ENCODE peak calls at places on chromosome 4, in seven cellular contexts. J is lower leg skin, S is A549, M is stomach, Z is breast epithelium, K is uterus, U is body of pancreas. Y is an unnamed sample.

GRCh38 chr4:54433686-54434085 is 204.6 kb downstream of the PDGFRA start:
- DNase-seq in J (no peak), S (no peak), M (no peak), Z (no peak), K (no peak), U (no peak), Y (no peak)

GRCh38 chr4:138655970-138656369 is 359.6 kb upstream of the NOCT start:
- DNase-seq in J (no peak), S (no peak), M (no peak), Z (no peak), K (no peak), U (no peak), Y (no peak)

GRCh38 chr4:125316781-125317525 is 2.2 kb downstream of the FAT4 start:
- DNase-seq in J (no peak), S (peak), M (peak), Z (no peak), K (peak), U (no peak), Y (no peak)

GRCh38 chr4:2799971-2800690 is 7.2 kb downstream of the SH3BP2 start:
- DNase-seq in J (no peak), S (no peak), M (no peak), Z (no peak), K (no peak), U (peak), Y (no peak)

GRCh38 chr4:66178901-66179300 is 508.6 kb upstream of the EPHA5 start:
- DNase-seq in J (no peak), S (no peak), M (no peak), Z (no peak), K (no peak), U (no peak), Y (no peak)

GRCh38 chr4:38976308-38976707 is 55.9 kb downstream of the TMEM156 start:
- DNase-seq in J (no peak), S (no peak), M (no peak), Z (no peak), K (no peak), U (no peak), Y (no peak)

GRCh38 chr4:25532579-25532978 is 123.1 kb upstream of the SLC34A2 start:
- DNase-seq in J (no peak), S (no peak), M (no peak), Z (no peak), K (no peak), U (no peak), Y (no peak)

GRCh38 chr4:139825523-139826014 is 159.9 kb downstream of the MGST2 start:
- DNase-seq in J (no peak), S (no peak), M (no peak), Z (no peak), K (no peak), U (no peak), Y (no peak)

GRCh38 chr4:58732973-58733372 is 1622.8 kb upstream of the IGFBP7 start:
- DNase-seq in J (no peak), S (no peak), M (no peak), Z (no peak), K (no peak), U (no peak), Y (no peak)

GRCh38 chr4:26058537-26058936 is 144.5 kb downstream of the SMIM20 start:
- DNase-seq in J (no peak), S (no peak), M (peak), Z (peak), K (no peak), U (peak), Y (no peak)

GRCh38 chr4:70709551-70710080 is 12.1 kb upstream of the RUFY3 start:
- DNase-seq in J (no peak), S (no peak), M (no peak), Z (no peak), K (no peak), U (no peak), Y (no peak)

GRCh38 chr4:180946188-180946587 is 1297.0 kb upstream of the TENM3 start:
- DNase-seq in J (no peak), S (no peak), M (no peak), Z (no peak), K (no peak), U (no peak), Y (no peak)

GRCh38 chr4:180950377-180950776 is 1292.8 kb upstream of the TENM3 start:
- DNase-seq in J (no peak), S (no peak), M (no peak), Z (no peak), K (no peak), U (no peak), Y (no peak)

GRCh38 chr4:180951312-180951711 is 1291.9 kb upstream of the TENM3 start:
- DNase-seq in J (no peak), S (no peak), M (no peak), Z (no peak), K (no peak), U (no peak), Y (no peak)

GRCh38 chr4:180949825-180950224 is 1293.4 kb upstream of the TENM3 start:
- DNase-seq in J (no peak), S (no peak), M (peak), Z (no peak), K (no peak), U (no peak), Y (no peak)

DNA sequence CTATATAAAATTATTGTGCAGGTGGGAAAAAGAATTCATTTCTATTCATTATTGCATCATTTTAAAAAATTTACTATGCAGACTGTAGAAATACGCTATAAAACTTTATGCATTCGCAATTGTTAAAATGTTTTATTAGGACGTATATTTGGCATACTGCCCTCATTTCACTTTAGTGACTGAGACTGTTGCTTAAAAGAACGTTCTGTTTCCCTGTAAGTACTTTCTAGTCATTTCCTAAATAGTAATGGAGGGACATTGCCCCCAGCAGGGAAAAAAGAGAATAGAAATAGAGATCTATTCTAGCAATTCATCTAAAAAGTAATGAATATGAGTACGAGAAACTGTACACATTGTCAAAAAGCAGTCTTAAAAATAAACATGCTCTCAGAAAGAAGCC is 1295.8 kb upstream of the TENM3 start:
- DNase-seq in J (no peak), S (no peak), M (no peak), Z (no peak), K (no peak), U (no peak), Y (no peak)
- TF ChIP-seq CTCF in J (no peak), S (no peak), M (no peak), Z (no peak), K (no peak), U (no peak), Y (no peak)

GRCh38 chr4:80336582-80336981 is 1.1 kb downstream of the CFAP299 start:
- DNase-seq in J (no peak), S (peak), M (no peak), Z (no peak), K (no peak), U (peak), Y (no peak)
- H3K4me3 ChIP-seq in J (no peak), S (peak), M (no peak), Z (peak), K (peak), U (no peak), Y (no peak)

GRCh38 chr4:80335554-80336358 is at the start of gene CFAP299:
- DNase-seq in J (peak), S (peak), M (peak), Z (peak), K (peak), U (peak), Y (no peak)
- TF ChIP-seq POLR2A in J (no peak), S (no peak), M (no peak), Z (no peak), K (no peak), U (no peak), Y (no peak)

DNA sequence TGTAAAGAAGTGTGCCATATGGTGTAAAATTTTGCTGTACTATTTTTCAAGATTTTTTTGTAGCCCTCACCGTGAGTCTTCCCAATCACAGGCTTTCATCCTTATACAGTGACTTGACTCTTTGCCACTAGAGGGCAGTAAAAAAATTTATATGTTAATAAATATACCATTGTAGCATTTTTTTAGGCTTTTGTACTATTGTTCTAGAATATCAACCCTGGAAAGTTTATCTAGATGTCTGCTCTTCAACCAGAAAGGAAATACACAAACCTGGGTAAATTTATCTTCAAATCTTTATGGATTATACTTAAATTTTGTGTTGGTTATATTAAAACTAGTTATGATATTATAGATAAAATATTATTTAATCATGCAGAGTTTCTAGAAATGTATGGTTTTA is 235.3 kb downstream of the TENM3 start:
- DNase-seq in J (no peak), S (peak), M (no peak), Z (no peak), K (no peak), U (no peak), Y (no peak)
- TF ChIP-seq CTCF in J (no peak), S (peak), M (no peak), Z (peak), K (peak), U (peak), Y (no peak)

GRCh38 chr4:1030559-1030958 is 19.1 kb downstream of the FGFRL1 start:
- DNase-seq in J (no peak), S (no peak), M (peak), Z (no peak), K (no peak), U (no peak), Y (no peak)
- H3K4me3 ChIP-seq in J (no peak), S (no peak), M (no peak), Z (no peak), K (no peak), U (no peak), Y (no peak)

DNA sequence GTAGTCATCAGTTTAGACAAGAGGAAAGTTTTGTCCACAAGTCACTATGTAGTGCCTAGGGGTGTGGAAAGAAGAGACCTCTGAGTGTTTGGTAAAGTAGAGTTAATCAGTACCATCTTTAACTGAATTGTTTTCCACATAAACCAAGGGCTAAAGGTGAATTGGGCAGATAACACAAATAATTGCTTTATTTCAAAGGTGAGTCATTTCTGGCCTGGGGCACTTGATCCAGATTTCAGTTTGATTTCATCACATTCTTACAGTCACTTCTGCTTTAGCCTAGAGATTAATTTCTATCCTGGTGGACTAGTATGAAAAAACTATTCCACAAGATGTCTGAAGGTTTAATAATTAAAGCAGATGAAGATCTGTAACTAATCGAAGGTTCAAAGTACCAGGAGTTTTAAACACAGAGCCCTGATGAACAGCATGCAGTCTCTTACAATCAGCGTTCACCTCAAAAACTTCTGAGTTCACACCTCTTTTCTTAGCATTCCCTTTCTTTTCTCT is 74.5 kb upstream of the BOD1L1 start:
- DNase-seq in J (no peak), S (peak), M (no peak), Z (no peak), K (no peak), U (no peak), Y (no peak)
- TF ChIP-seq POLR2A in J (no peak), S (no peak), M (no peak), Z (no peak), K (no peak), U (no peak), Y (no peak)

DNA sequence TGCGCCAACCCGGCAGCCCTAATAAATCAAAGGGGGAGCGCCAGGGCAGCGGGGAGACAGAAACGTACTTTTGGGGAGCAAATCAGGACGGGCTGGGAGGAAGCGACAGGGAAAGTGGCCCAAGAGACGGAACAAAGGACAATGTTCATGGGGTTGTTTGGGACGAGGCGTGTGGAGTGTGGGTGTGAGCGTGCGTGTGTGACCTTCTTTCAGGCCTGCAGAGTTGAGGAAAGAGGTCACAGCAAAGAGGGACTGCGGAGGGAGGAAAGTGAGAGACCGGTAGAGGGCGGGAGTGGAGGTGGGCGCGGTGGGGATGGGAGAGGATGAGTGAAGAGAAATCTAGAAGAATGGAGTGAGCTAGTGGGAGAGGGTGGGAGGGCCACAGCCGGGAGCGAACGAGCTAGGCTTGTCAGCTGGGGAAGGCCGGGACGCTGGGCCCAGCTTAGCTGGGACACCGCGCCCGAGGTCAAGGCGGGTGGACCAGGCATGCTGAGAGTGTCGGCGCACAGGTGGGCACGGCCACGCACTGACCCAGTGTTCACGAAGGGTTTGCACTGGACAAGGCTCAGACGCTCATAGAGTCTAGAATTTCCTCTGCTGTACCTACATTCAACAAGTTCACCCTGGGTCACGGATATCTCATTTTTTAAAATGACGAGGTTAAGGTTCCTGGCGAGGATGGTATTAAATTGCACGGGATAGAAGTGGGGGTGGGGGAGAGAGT is 14.7 kb upstream of the PITX2 start:
- DNase-seq in J (no peak), S (no peak), M (no peak), Z (no peak), K (no peak), U (no peak), Y (no peak)
- TF ChIP-seq CTCF in J (no peak), S (no peak), M (no peak), Z (no peak), K (no peak), U (no peak), Y (no peak)

GRCh38 chr4:37872310-37872988 is 18.4 kb upstream of the TBC1D1 start:
- DNase-seq in J (no peak), S (no peak), M (no peak), Z (no peak), K (no peak), U (no peak), Y (no peak)
- H3K4me3 ChIP-seq in J (no peak), S (no peak), M (no peak), Z (no peak), K (no peak), U (no peak), Y (no peak)

DNA sequence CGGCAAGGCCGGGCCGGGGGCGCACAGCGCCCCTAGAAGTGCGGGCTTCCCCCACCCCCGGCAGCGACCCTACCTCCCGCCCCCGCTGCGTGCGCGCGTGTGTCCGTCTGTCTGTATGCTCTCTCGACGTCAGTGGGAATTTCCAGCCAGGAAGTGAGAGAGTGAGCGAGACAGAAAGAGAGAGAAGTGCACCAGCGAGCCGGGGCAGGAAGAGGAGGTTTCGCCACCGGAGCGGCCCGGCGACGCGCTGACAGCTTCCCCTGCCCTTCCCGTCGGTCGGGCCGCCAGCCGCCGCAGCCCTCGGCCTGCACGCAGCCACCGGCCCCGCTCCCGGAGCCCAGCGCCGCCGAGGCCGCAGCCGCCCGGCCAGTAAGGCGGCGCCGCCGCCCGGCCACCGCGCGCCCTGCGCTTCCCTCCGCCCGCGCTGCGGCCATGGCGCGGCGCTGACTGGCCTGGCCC is at the start of gene NFKB1:
- DNase-seq in J (peak), S (no peak), M (peak), Z (peak), K (peak), U (peak), Y (no peak)
- TF ChIP-seq POLR2A in J (no peak), S (peak), M (no peak), Z (no peak), K (no peak), U (peak), Y (no peak)

DNA sequence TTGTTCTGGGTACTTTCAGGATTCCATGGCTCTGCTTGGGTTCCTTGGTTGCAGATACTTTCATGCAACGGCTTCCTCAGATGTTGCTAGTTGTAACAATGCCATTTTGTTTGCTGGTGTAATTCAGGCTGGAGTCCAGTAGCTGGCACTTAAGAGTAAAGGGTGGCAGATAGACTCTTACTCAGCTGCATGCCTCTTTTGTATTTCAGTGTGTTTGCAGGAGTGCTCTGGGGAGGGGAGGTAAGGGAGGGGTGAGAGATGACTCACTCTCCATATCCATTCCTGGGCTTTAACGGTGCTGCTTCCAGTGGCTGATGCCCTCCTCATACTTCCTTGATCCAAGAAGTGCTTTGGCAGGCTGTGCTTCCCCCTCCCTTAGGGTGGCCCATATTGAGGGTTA is 155.2 kb downstream of the ZNF330 start:
- DNase-seq in J (no peak), S (peak), M (no peak), Z (no peak), K (no peak), U (no peak), Y (no peak)
- TF ChIP-seq CTCF in J (no peak), S (peak), M (no peak), Z (no peak), K (no peak), U (peak), Y (no peak)